ENCODE peak calls at places on chromosomes 6 and 20, in six cellular contexts. F, P, O, A, E and D are unnamed samples.

GRCh38 chr6:64817525-64817924 is 889.5 kb downstream of the EYS start:
- DNase-seq in P (no peak), F (no peak), O (no peak), E (no peak), A (no peak), D (no peak)

GRCh38 chr20:36369739-36370138 is 63.6 kb downstream of the DLGAP4 start:
- DNase-seq in P (no peak), E (no peak), A (no peak), F (no peak), O (no peak), D (no peak)

GRCh38 chr6:157126183-157127098 is 196.9 kb downstream of the TMEM242 start:
- DNase-seq in P (no peak), E (no peak), A (no peak), O (peak), F (no peak), D (no peak)

GRCh38 chr6:35084041-35084491 is 57.1 kb downstream of the TCP11 start:
- DNase-seq in O (no peak), A (peak), E (peak), P (peak), F (no peak), D (peak)

GRCh38 chr20:61594198-61594597 is 342.1 kb downstream of the CDH4 start:
- DNase-seq in A (no peak), E (peak), P (no peak), F (no peak), O (no peak), D (no peak)

GRCh38 chr6:72760130-72760793 is 138.4 kb downstream of the KCNQ5 start:
- DNase-seq in E (no peak), P (no peak), O (no peak), F (no peak), A (no peak), D (no peak)

GRCh38 chr6:37137881-37138568 is 31.9 kb upstream of the PIM1 start:
- DNase-seq in P (no peak), O (no peak), A (no peak), F (peak), E (no peak), D (no peak)

GRCh38 chr6:111601875-111602274 is 3.8 kb downstream of the TRAF3IP2 start:
- DNase-seq in E (no peak), O (no peak), F (peak), A (no peak), P (peak), D (peak)

GRCh38 chr6:112216699-112217551 is 37.4 kb downstream of the LAMA4 start:
- DNase-seq in F (no peak), P (no peak), O (peak), E (no peak), A (no peak), D (no peak)

GRCh38 chr6:18503187-18503586 is 116.0 kb downstream of the RNF144B start:
- DNase-seq in E (no peak), A (no peak), F (no peak), P (no peak), O (no peak), D (no peak)

GRCh38 chr20:42173440-42173839 is 555.3 kb upstream of the CHD6 start:
- DNase-seq in P (no peak), A (no peak), F (no peak), E (no peak), O (no peak), D (no peak)

GRCh38 chr6:22785036-22785435 is 215.7 kb downstream of the HDGFL1 start:
- DNase-seq in E (no peak), F (peak), O (no peak), A (no peak), P (no peak), D (no peak)

GRCh38 chr6:142943746-142944125 is 1.2 kb downstream of the HIVEP2 start:
- DNase-seq in P (peak), E (no peak), F (peak), A (peak), O (no peak), D (peak)

GRCh38 chr6:87059943-87060342 is 35.0 kb downstream of the CGA start:
- DNase-seq in O (no peak), P (no peak), E (no peak), F (no peak), A (peak), D (no peak)

GRCh38 chr20:53216856-53217576 is 244.9 kb downstream of the TSHZ2 start:
- DNase-seq in E (peak), A (peak), O (no peak), P (peak), F (peak), D (peak)

GRCh38 chr20:49889943-49890650 is 25.2 kb downstream of the SPATA2 start:
- DNase-seq in F (no peak), E (no peak), A (no peak), P (peak), O (no peak), D (no peak)
- TF ChIP-seq CTCF in F (no peak), E (no peak), A (no peak), P (no peak), O (peak), D (peak)

GRCh38 chr6:79713701-79714322 is 82.7 kb downstream of the SH3BGRL2 start:
- DNase-seq in A (no peak), O (no peak), E (peak), P (no peak), F (peak), D (peak)
- TF ChIP-seq CTCF in A (no peak), O (peak), E (peak), P (no peak), F (peak), D (peak)

GRCh38 chr20:43669332-43669731 is 2.4 kb downstream of the MYBL2 start:
- DNase-seq in F (no peak), P (no peak), E (no peak), A (peak), O (no peak), D (no peak)

GRCh38 chr20:43670423-43670822 is 3.5 kb downstream of the MYBL2 start:
- DNase-seq in O (no peak), P (no peak), E (no peak), F (no peak), A (no peak), D (no peak)

GRCh38 chr20:43665466-43666176 is 1.3 kb upstream of the MYBL2 start:
- DNase-seq in E (no peak), O (no peak), P (no peak), F (no peak), A (peak), D (no peak)

GRCh38 chr20:43666376-43667328 is at the start of gene MYBL2:
- DNase-seq in A (peak), F (peak), O (peak), P (no peak), E (no peak), D (peak)

GRCh38 chr20:43667341-43668132 is 623 bp downstream of the MYBL2 start:
- DNase-seq in A (peak), F (no peak), E (no peak), P (no peak), O (no peak), D (peak)
- TF ChIP-seq CTCF in A (no peak), F (no peak), E (no peak), P (no peak), O (no peak), D (no peak)

DNA sequence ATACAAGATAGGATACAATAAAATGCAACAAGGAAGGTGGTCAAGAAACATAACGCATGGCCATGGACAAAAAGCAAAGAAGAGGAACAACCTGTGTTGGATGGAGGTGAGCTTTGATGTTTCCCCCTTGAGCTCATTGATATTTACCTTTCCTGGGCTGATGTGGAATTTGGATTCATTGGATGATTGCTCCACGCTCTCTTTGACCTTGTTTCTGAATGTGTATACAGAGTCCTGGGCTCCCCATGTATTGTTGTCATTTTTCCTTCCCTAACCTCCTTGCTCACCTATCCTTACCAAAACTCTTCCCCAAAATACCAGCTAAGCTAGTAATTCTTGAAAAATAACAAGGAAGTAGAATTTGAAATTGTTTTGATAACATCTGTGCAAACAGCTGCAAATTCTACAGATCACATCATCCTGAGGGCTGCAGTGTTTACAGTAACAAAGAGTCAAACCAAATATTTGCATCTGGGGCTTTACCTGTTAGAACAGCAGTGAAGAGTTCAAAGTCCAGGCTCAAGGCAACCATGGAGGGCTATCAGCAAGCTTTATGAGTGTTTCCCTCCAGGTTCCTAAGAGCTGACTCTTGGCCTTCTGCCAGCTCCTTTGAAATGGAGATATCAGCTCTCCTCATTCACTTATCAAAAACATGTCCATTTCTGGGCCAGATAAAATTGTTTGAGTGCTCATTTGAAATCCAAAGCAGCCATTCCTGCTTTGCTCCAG is 214.3 kb upstream of the MARCKS start:
- DNase-seq in A (no peak), E (no peak), P (no peak), O (no peak), F (peak), D (no peak)
- TF ChIP-seq CTCF in A (no peak), E (no peak), P (no peak), O (no peak), F (no peak), D (no peak)

GRCh38 chr6:10852281-10852965 is 14.1 kb upstream of the MAK start:
- DNase-seq in E (no peak), P (no peak), O (no peak), F (no peak), A (no peak), D (no peak)

GRCh38 chr6:10843554-10843953 is 5.2 kb upstream of the MAK start:
- DNase-seq in P (no peak), A (no peak), O (no peak), E (no peak), F (no peak), D (no peak)

GRCh38 chr6:10850728-10851127 is 12.4 kb upstream of the MAK start:
- DNase-seq in F (no peak), P (no peak), E (no peak), A (no peak), O (no peak), D (no peak)

GRCh38 chr6:10847684-10848083 is 9.3 kb upstream of the MAK start:
- DNase-seq in F (no peak), O (no peak), P (no peak), A (no peak), E (no peak), D (no peak)
- TF ChIP-seq CTCF in F (peak), O (peak), P (no peak), A (no peak), E (no peak), D (no peak)